ENCODE peak calls at places on chromosomes 4 and X, in five cellular contexts. One of them, this sample, is unnamed.

GRCh38 chr4:70721747-70722146 is at the start of gene RUFY3:
- DNase-seq in HEK293T: peak
- DNase-seq in naive thymus-derived CD8-positive, alpha-beta T cell: no peak
- DNase-seq in GM03348: peak
- DNase-seq in stimulated activated naive CD4-positive, alpha-beta T cell: no peak
- DNase-seq in this sample: no peak

GRCh38 chrX:132488092-132488749 is 617 bp downstream of the MBNL3 start:
- DNase-seq in HEK293T: no peak
- DNase-seq in naive thymus-derived CD8-positive, alpha-beta T cell: no peak
- DNase-seq in GM03348: peak
- DNase-seq in stimulated activated naive CD4-positive, alpha-beta T cell: no peak
- DNase-seq in this sample: no peak

GRCh38 chr4:7557447-7557846 is 122.7 kb upstream of the PSAPL1 start:
- DNase-seq in HEK293T: no peak
- DNase-seq in naive thymus-derived CD8-positive, alpha-beta T cell: no peak
- DNase-seq in GM03348: peak
- DNase-seq in stimulated activated naive CD4-positive, alpha-beta T cell: no peak
- DNase-seq in this sample: no peak

GRCh38 chrX:81728622-81729021 is 526.7 kb downstream of the SH3BGRL start:
- DNase-seq in HEK293T: no peak
- DNase-seq in naive thymus-derived CD8-positive, alpha-beta T cell: no peak
- DNase-seq in GM03348: no peak
- DNase-seq in stimulated activated naive CD4-positive, alpha-beta T cell: no peak
- DNase-seq in this sample: no peak

GRCh38 chr4:174580597-174580996 is 58.3 kb upstream of the HPGD start:
- DNase-seq in HEK293T: no peak
- DNase-seq in naive thymus-derived CD8-positive, alpha-beta T cell: no peak
- DNase-seq in GM03348: peak
- DNase-seq in stimulated activated naive CD4-positive, alpha-beta T cell: no peak
- DNase-seq in this sample: no peak

GRCh38 chrX:19866626-19867410 is 20.6 kb downstream of the SH3KBP1 start:
- DNase-seq in HEK293T: no peak
- DNase-seq in naive thymus-derived CD8-positive, alpha-beta T cell: no peak
- DNase-seq in GM03348: no peak
- DNase-seq in stimulated activated naive CD4-positive, alpha-beta T cell: no peak
- DNase-seq in this sample: no peak

GRCh38 chr4:166422475-166422874 is 549.4 kb downstream of the TLL1 start:
- DNase-seq in HEK293T: no peak
- DNase-seq in naive thymus-derived CD8-positive, alpha-beta T cell: no peak
- DNase-seq in GM03348: peak
- DNase-seq in stimulated activated naive CD4-positive, alpha-beta T cell: no peak
- DNase-seq in this sample: no peak

GRCh38 chrX:19860571-19860970 is 26.8 kb downstream of the SH3KBP1 start:
- DNase-seq in HEK293T: no peak
- DNase-seq in naive thymus-derived CD8-positive, alpha-beta T cell: no peak
- DNase-seq in GM03348: no peak
- DNase-seq in stimulated activated naive CD4-positive, alpha-beta T cell: no peak
- DNase-seq in this sample: no peak

GRCh38 chrX:5916945-5917344 is 311.7 kb downstream of the NLGN4X start:
- DNase-seq in HEK293T: no peak
- DNase-seq in naive thymus-derived CD8-positive, alpha-beta T cell: no peak
- DNase-seq in GM03348: no peak
- DNase-seq in stimulated activated naive CD4-positive, alpha-beta T cell: no peak
- DNase-seq in this sample: no peak

GRCh38 chr4:79852305-79852730 is 220.7 kb downstream of the ANTXR2 start:
- DNase-seq in HEK293T: no peak
- DNase-seq in naive thymus-derived CD8-positive, alpha-beta T cell: no peak
- DNase-seq in GM03348: peak
- DNase-seq in stimulated activated naive CD4-positive, alpha-beta T cell: no peak
- DNase-seq in this sample: no peak

GRCh38 chrX:129738466-129739308 is at the start of gene XPNPEP2:
- DNase-seq in HEK293T: no peak
- DNase-seq in naive thymus-derived CD8-positive, alpha-beta T cell: no peak
- DNase-seq in GM03348: peak
- DNase-seq in stimulated activated naive CD4-positive, alpha-beta T cell: no peak
- DNase-seq in this sample: no peak

GRCh38 chr4:185716008-185716976 is 95.7 kb downstream of the SORBS2 start:
- DNase-seq in HEK293T: no peak
- DNase-seq in naive thymus-derived CD8-positive, alpha-beta T cell: no peak
- DNase-seq in GM03348: no peak
- DNase-seq in stimulated activated naive CD4-positive, alpha-beta T cell: no peak
- DNase-seq in this sample: no peak

GRCh38 chr4:42329421-42329820 is 67.9 kb upstream of the SHISA3 start:
- DNase-seq in HEK293T: no peak
- DNase-seq in naive thymus-derived CD8-positive, alpha-beta T cell: no peak
- DNase-seq in GM03348: no peak
- DNase-seq in stimulated activated naive CD4-positive, alpha-beta T cell: no peak
- DNase-seq in this sample: no peak

GRCh38 chr4:185847352-185848078 is 35.5 kb upstream of the SORBS2 start:
- DNase-seq in HEK293T: peak
- DNase-seq in naive thymus-derived CD8-positive, alpha-beta T cell: no peak
- DNase-seq in GM03348: peak
- DNase-seq in stimulated activated naive CD4-positive, alpha-beta T cell: no peak
- DNase-seq in this sample: no peak

GRCh38 chr4:39606747-39607146 is 31.9 kb downstream of the SMIM14 start:
- DNase-seq in HEK293T: no peak
- DNase-seq in naive thymus-derived CD8-positive, alpha-beta T cell: no peak
- DNase-seq in GM03348: no peak
- DNase-seq in stimulated activated naive CD4-positive, alpha-beta T cell: no peak
- DNase-seq in this sample: no peak

GRCh38 chr4:166134285-166134684 is 261.2 kb downstream of the TLL1 start:
- DNase-seq in HEK293T: no peak
- DNase-seq in naive thymus-derived CD8-positive, alpha-beta T cell: no peak
- DNase-seq in GM03348: no peak
- DNase-seq in stimulated activated naive CD4-positive, alpha-beta T cell: no peak
- DNase-seq in this sample: no peak

GRCh38 chr4:1727117-1728031 is 6.1 kb downstream of the TACC3 start:
- DNase-seq in HEK293T: no peak
- DNase-seq in naive thymus-derived CD8-positive, alpha-beta T cell: no peak
- DNase-seq in GM03348: peak
- DNase-seq in stimulated activated naive CD4-positive, alpha-beta T cell: no peak
- DNase-seq in this sample: no peak

GRCh38 chrX:153643431-153644351 is 3.3 kb upstream of the DUSP9 start:
- DNase-seq in HEK293T: peak
- DNase-seq in naive thymus-derived CD8-positive, alpha-beta T cell: peak
- DNase-seq in GM03348: peak
- DNase-seq in stimulated activated naive CD4-positive, alpha-beta T cell: no peak
- DNase-seq in this sample: no peak

GRCh38 chr4:163544407-163545038 is 50.0 kb downstream of the TMA16 start:
- DNase-seq in HEK293T: peak
- DNase-seq in naive thymus-derived CD8-positive, alpha-beta T cell: peak
- DNase-seq in GM03348: peak
- DNase-seq in stimulated activated naive CD4-positive, alpha-beta T cell: peak
- DNase-seq in this sample: peak

GRCh38 chrX:101617211-101618191 is at the start of gene ARMCX6:
- DNase-seq in HEK293T: peak
- DNase-seq in naive thymus-derived CD8-positive, alpha-beta T cell: peak
- DNase-seq in GM03348: peak
- DNase-seq in stimulated activated naive CD4-positive, alpha-beta T cell: peak
- DNase-seq in this sample: peak

GRCh38 chr4:5912614-5913019 is 19.7 kb upstream of the CRMP1 start:
- DNase-seq in HEK293T: no peak
- DNase-seq in naive thymus-derived CD8-positive, alpha-beta T cell: no peak
- DNase-seq in GM03348: no peak
- DNase-seq in stimulated activated naive CD4-positive, alpha-beta T cell: no peak
- DNase-seq in this sample: no peak

GRCh38 chrX:63656871-63657580 is 128.0 kb downstream of the ARHGEF9 start:
- DNase-seq in HEK293T: no peak
- DNase-seq in naive thymus-derived CD8-positive, alpha-beta T cell: no peak
- DNase-seq in GM03348: peak
- DNase-seq in stimulated activated naive CD4-positive, alpha-beta T cell: no peak
- DNase-seq in this sample: no peak

This sample was measured in effector CD8-positive, alpha-beta T cell.